ENCODE peak calls at places on chromosomes 3 and 15, in ten cellular contexts. One of them, this sample, is unnamed.

GRCh38 chr15:39860200-39860599 is 59.9 kb downstream of the GPR176 start:
- DNase-seq in H1: no peak
- DNase-seq in IMR-90: peak
- DNase-seq in lung: no peak
- DNase-seq in Panc1: no peak
- DNase-seq in heart left ventricle: no peak
- DNase-seq in HFF-Myc: no peak
- DNase-seq in progenitor cell of endocrine pancreas: no peak
- DNase-seq in uterus: no peak
- DNase-seq in RWPE2: no peak
- DNase-seq in this sample: peak

GRCh38 chr3:190863119-190863465 is 598 bp upstream of the GMNC start:
- DNase-seq in H1: no peak
- DNase-seq in IMR-90: no peak
- DNase-seq in lung: no peak
- DNase-seq in Panc1: no peak
- DNase-seq in heart left ventricle: no peak
- DNase-seq in HFF-Myc: no peak
- DNase-seq in progenitor cell of endocrine pancreas: no peak
- DNase-seq in uterus: no peak
- DNase-seq in RWPE2: no peak
- DNase-seq in this sample: peak

GRCh38 chr3:112096176-112096575 is 10.0 kb downstream of the C3orf52 start:
- DNase-seq in H1: no peak
- DNase-seq in IMR-90: peak
- DNase-seq in lung: no peak
- DNase-seq in Panc1: no peak
- DNase-seq in heart left ventricle: no peak
- DNase-seq in HFF-Myc: no peak
- DNase-seq in progenitor cell of endocrine pancreas: no peak
- DNase-seq in uterus: no peak
- DNase-seq in RWPE2: no peak
- DNase-seq in this sample: no peak

GRCh38 chr15:47862402-47862801 is 145.1 kb downstream of the SEMA6D start:
- DNase-seq in H1: no peak
- DNase-seq in IMR-90: no peak
- DNase-seq in lung: no peak
- DNase-seq in Panc1: no peak
- DNase-seq in heart left ventricle: no peak
- DNase-seq in HFF-Myc: no peak
- DNase-seq in progenitor cell of endocrine pancreas: no peak
- DNase-seq in uterus: no peak
- DNase-seq in RWPE2: no peak
- DNase-seq in this sample: no peak

GRCh38 chr15:98009967-98010366 is 49.5 kb downstream of the ARRDC4 start:
- DNase-seq in H1: no peak
- DNase-seq in IMR-90: no peak
- DNase-seq in lung: no peak
- DNase-seq in Panc1: no peak
- DNase-seq in heart left ventricle: no peak
- DNase-seq in HFF-Myc: no peak
- DNase-seq in progenitor cell of endocrine pancreas: no peak
- DNase-seq in uterus: no peak
- DNase-seq in RWPE2: no peak
- DNase-seq in this sample: no peak

GRCh38 chr3:99520511-99520910 is 117.9 kb upstream of the COL8A1 start:
- DNase-seq in H1: no peak
- DNase-seq in IMR-90: no peak
- DNase-seq in lung: no peak
- DNase-seq in Panc1: no peak
- DNase-seq in heart left ventricle: no peak
- DNase-seq in HFF-Myc: no peak
- DNase-seq in progenitor cell of endocrine pancreas: no peak
- DNase-seq in uterus: no peak
- DNase-seq in RWPE2: no peak
- DNase-seq in this sample: no peak

GRCh38 chr3:122921791-122922651 is 105.5 kb downstream of the SEMA5B start:
- DNase-seq in H1: peak
- DNase-seq in IMR-90: no peak
- DNase-seq in lung: no peak
- DNase-seq in Panc1: no peak
- DNase-seq in heart left ventricle: no peak
- DNase-seq in HFF-Myc: no peak
- DNase-seq in progenitor cell of endocrine pancreas: peak
- DNase-seq in uterus: no peak
- DNase-seq in RWPE2: peak
- DNase-seq in this sample: no peak

GRCh38 chr3:161081675-161082462 is 23.3 kb downstream of the B3GALNT1 start:
- DNase-seq in H1: no peak
- DNase-seq in IMR-90: no peak
- DNase-seq in lung: no peak
- DNase-seq in Panc1: no peak
- DNase-seq in heart left ventricle: no peak
- DNase-seq in HFF-Myc: no peak
- DNase-seq in progenitor cell of endocrine pancreas: no peak
- DNase-seq in uterus: no peak
- DNase-seq in RWPE2: no peak
- DNase-seq in this sample: no peak

GRCh38 chr3:152331018-152331541 is 62.4 kb downstream of the MBNL1 start:
- DNase-seq in H1: no peak
- DNase-seq in IMR-90: peak
- DNase-seq in lung: no peak
- DNase-seq in Panc1: peak
- DNase-seq in heart left ventricle: peak
- DNase-seq in HFF-Myc: peak
- DNase-seq in progenitor cell of endocrine pancreas: no peak
- DNase-seq in uterus: no peak
- DNase-seq in RWPE2: no peak
- DNase-seq in this sample: peak

GRCh38 chr3:12868039-12869024 is 27.0 kb upstream of the RPL32 start:
- DNase-seq in H1: peak
- DNase-seq in IMR-90: peak
- DNase-seq in lung: peak
- DNase-seq in Panc1: peak
- DNase-seq in heart left ventricle: peak
- DNase-seq in HFF-Myc: peak
- DNase-seq in progenitor cell of endocrine pancreas: peak
- DNase-seq in uterus: peak
- DNase-seq in RWPE2: no peak
- DNase-seq in this sample: peak

GRCh38 chr3:101702726-101703125 is 16.2 kb upstream of the RPL24 start:
- DNase-seq in H1: no peak
- DNase-seq in IMR-90: no peak
- DNase-seq in lung: no peak
- DNase-seq in Panc1: no peak
- DNase-seq in heart left ventricle: no peak
- DNase-seq in HFF-Myc: no peak
- DNase-seq in progenitor cell of endocrine pancreas: no peak
- DNase-seq in uterus: no peak
- DNase-seq in RWPE2: no peak
- DNase-seq in this sample: no peak

DNA sequence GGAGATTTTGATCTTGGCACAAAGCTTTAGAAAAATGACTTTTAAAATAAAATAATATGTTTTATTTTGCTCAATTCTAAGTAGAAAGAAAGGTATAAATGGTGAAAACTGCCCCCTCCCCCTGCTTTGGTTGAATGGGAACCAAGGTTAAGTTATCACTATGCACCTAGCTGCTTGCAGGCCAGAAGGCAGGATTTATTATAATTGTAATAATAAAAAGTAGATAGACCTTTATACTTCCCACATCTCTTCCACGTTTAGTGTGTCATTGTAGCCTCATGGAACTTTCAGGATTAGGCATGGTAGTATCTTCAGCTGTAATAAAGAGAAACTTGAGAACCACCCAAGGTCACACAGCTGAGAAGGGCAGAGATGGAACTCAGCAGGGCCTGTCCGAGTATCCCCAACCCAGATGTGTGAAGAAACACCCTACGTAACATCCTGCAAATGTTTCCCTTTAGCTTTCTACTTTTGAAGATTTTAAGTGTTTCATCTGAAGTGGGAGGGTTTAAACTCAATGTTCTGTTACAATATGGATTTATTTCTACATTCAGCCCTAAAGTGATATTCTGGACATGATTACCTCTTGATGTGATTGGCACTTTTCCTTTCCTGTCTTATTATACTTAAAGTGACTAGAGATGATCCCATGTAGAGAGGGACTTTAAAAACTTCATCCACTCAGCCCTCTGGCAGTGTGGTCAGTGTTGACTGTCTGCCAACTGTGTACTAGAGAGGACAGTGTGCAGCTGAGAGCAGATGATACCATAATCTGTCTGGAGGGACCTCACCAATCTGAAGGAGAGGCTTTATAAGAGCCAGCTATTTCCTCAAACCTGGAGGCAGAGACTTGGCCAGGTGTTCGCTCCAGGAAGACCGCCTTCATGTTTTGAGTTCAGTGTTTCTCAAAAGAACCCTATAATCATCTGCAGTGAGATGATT is 282.5 kb upstream of the TRIM42 start:
- DNase-seq in H1: no peak
- DNase-seq in IMR-90: no peak
- DNase-seq in lung: no peak
- DNase-seq in Panc1: no peak
- DNase-seq in heart left ventricle: no peak
- DNase-seq in HFF-Myc: no peak
- DNase-seq in progenitor cell of endocrine pancreas: no peak
- DNase-seq in uterus: no peak
- DNase-seq in RWPE2: no peak
- DNase-seq in this sample: no peak
- TF ChIP-seq CTCF in H1: no peak
- TF ChIP-seq CTCF in IMR-90: no peak
- TF ChIP-seq CTCF in lung: no peak
- TF ChIP-seq CTCF in Panc1: no peak
- TF ChIP-seq CTCF in heart left ventricle: no peak
- TF ChIP-seq CTCF in HFF-Myc: no peak
- TF ChIP-seq CTCF in progenitor cell of endocrine pancreas: no peak
- TF ChIP-seq CTCF in uterus: no peak
- TF ChIP-seq CTCF in RWPE2: no peak
- TF ChIP-seq CTCF in this sample: no peak

GRCh38 chr3:137300703-137301102 is 342.9 kb downstream of the IL20RB start:
- DNase-seq in H1: no peak
- DNase-seq in IMR-90: no peak
- DNase-seq in lung: no peak
- DNase-seq in Panc1: no peak
- DNase-seq in heart left ventricle: no peak
- DNase-seq in HFF-Myc: no peak
- DNase-seq in progenitor cell of endocrine pancreas: no peak
- DNase-seq in uterus: no peak
- DNase-seq in RWPE2: no peak
- DNase-seq in this sample: no peak

GRCh38 chr3:137304313-137305056 is 346.7 kb downstream of the IL20RB start:
- DNase-seq in H1: peak
- DNase-seq in IMR-90: no peak
- DNase-seq in lung: no peak
- DNase-seq in Panc1: no peak
- DNase-seq in heart left ventricle: no peak
- DNase-seq in HFF-Myc: no peak
- DNase-seq in progenitor cell of endocrine pancreas: no peak
- DNase-seq in uterus: no peak
- DNase-seq in RWPE2: no peak
- DNase-seq in this sample: no peak
- TF ChIP-seq CTCF in H1: peak
- TF ChIP-seq CTCF in IMR-90: no peak
- TF ChIP-seq CTCF in lung: no peak
- TF ChIP-seq CTCF in Panc1: peak
- TF ChIP-seq CTCF in heart left ventricle: no peak
- TF ChIP-seq CTCF in HFF-Myc: no peak
- TF ChIP-seq CTCF in progenitor cell of endocrine pancreas: no peak
- TF ChIP-seq CTCF in uterus: no peak
- TF ChIP-seq CTCF in RWPE2: no peak
- TF ChIP-seq CTCF in this sample: no peak

GRCh38 chr15:74873756-74874424 is 725 bp upstream of the SCAMP2 start:
- DNase-seq in H1: no peak
- DNase-seq in IMR-90: no peak
- DNase-seq in lung: no peak
- DNase-seq in Panc1: no peak
- DNase-seq in heart left ventricle: no peak
- DNase-seq in HFF-Myc: no peak
- DNase-seq in progenitor cell of endocrine pancreas: no peak
- DNase-seq in uterus: peak
- DNase-seq in RWPE2: no peak
- DNase-seq in this sample: no peak
- TF ChIP-seq CTCF in H1: no peak
- TF ChIP-seq CTCF in IMR-90: no peak
- TF ChIP-seq CTCF in lung: no peak
- TF ChIP-seq CTCF in Panc1: no peak
- TF ChIP-seq CTCF in heart left ventricle: no peak
- TF ChIP-seq CTCF in HFF-Myc: no peak
- TF ChIP-seq CTCF in progenitor cell of endocrine pancreas: no peak
- TF ChIP-seq CTCF in uterus: no peak
- TF ChIP-seq CTCF in RWPE2: no peak
- TF ChIP-seq CTCF in this sample: no peak

GRCh38 chr3:183502237-183502636 is 53.3 kb downstream of the KLHL6 start:
- DNase-seq in H1: no peak
- DNase-seq in IMR-90: no peak
- DNase-seq in lung: no peak
- DNase-seq in Panc1: no peak
- DNase-seq in heart left ventricle: no peak
- DNase-seq in HFF-Myc: no peak
- DNase-seq in progenitor cell of endocrine pancreas: no peak
- DNase-seq in uterus: no peak
- DNase-seq in RWPE2: peak
- DNase-seq in this sample: no peak

GRCh38 chr3:183504597-183504996 is 50.9 kb downstream of the KLHL6 start:
- DNase-seq in H1: no peak
- DNase-seq in IMR-90: no peak
- DNase-seq in lung: no peak
- DNase-seq in Panc1: no peak
- DNase-seq in heart left ventricle: no peak
- DNase-seq in HFF-Myc: no peak
- DNase-seq in progenitor cell of endocrine pancreas: no peak
- DNase-seq in uterus: no peak
- DNase-seq in RWPE2: no peak
- DNase-seq in this sample: no peak

GRCh38 chr3:183502782-183503181 is 52.7 kb downstream of the KLHL6 start:
- DNase-seq in H1: no peak
- DNase-seq in IMR-90: no peak
- DNase-seq in lung: no peak
- DNase-seq in Panc1: no peak
- DNase-seq in heart left ventricle: no peak
- DNase-seq in HFF-Myc: no peak
- DNase-seq in progenitor cell of endocrine pancreas: no peak
- DNase-seq in uterus: no peak
- DNase-seq in RWPE2: peak
- DNase-seq in this sample: no peak

GRCh38 chr3:183500981-183501704 is 54.4 kb downstream of the KLHL6 start:
- DNase-seq in H1: no peak
- DNase-seq in IMR-90: no peak
- DNase-seq in lung: no peak
- DNase-seq in Panc1: no peak
- DNase-seq in heart left ventricle: no peak
- DNase-seq in HFF-Myc: no peak
- DNase-seq in progenitor cell of endocrine pancreas: no peak
- DNase-seq in uterus: no peak
- DNase-seq in RWPE2: peak
- DNase-seq in this sample: no peak

DNA sequence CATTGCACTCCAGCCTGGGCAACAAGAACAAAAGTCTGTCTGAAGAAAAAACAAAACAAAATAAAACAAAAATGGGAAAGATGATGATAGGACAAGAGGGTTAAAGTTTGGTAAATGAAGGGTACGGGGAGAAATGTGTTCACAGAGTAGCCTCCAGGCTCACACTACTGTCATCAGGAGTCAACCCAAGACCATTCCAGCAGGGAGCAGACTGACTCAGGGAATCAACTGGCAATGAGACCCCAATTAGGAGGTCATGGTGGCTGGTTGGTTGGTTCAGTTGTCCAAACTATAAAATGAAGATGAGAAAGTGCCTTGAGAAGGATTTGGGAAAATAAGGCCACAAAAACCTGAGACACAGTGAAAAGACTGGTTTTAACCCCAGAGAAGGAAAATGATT is 51.8 kb downstream of the KLHL6 start:
- DNase-seq in H1: no peak
- DNase-seq in IMR-90: no peak
- DNase-seq in lung: no peak
- DNase-seq in Panc1: no peak
- DNase-seq in heart left ventricle: no peak
- DNase-seq in HFF-Myc: no peak
- DNase-seq in progenitor cell of endocrine pancreas: no peak
- DNase-seq in uterus: no peak
- DNase-seq in RWPE2: no peak
- DNase-seq in this sample: no peak
- TF ChIP-seq CTCF in H1: peak
- TF ChIP-seq CTCF in IMR-90: no peak
- TF ChIP-seq CTCF in lung: no peak
- TF ChIP-seq CTCF in Panc1: peak
- TF ChIP-seq CTCF in heart left ventricle: no peak
- TF ChIP-seq CTCF in HFF-Myc: no peak
- TF ChIP-seq CTCF in progenitor cell of endocrine pancreas: no peak
- TF ChIP-seq CTCF in uterus: no peak
- TF ChIP-seq CTCF in RWPE2: no peak
- TF ChIP-seq CTCF in this sample: peak

This sample was measured in astrocyte of the spinal cord.